ENCODE peak calls at places on chromosomes 6 and 20, in five cellular contexts. B is activated T-helper 1 cell treated with anti-CD3 and anti-CD28 coated beads, Interleukin-2, amount 50 U/mL, for 16 hours; U is stimulated activated naive CD4-positive, alpha-beta T cell; I is amniotic stem cell; V is stimulated activated CD4-positive, alpha-beta T cell treated with anti-CD3 and anti-CD28 coated beads, Interleukin-15, amount 100 ng/mL, for 1 hour. Z is an unnamed sample.
A peak's percentile ranks its signal among the peaks of the same experiment; 100 is the strongest.

GRCh38 chr6:15893556-15894253 is 230.9 kb upstream of the DTNBP1 start:
- DNase-seq in B (no peak), U (no peak), I (no peak), V (no peak), Z (no peak)

GRCh38 chr6:130411481-130411880 is 45.7 kb downstream of the TMEM200A start:
- DNase-seq in B (no peak), U (no peak), I (no peak), V (no peak), Z (no peak)

GRCh38 chr6:43434001-43434400 is 6.7 kb downstream of the ABCC10 start:
- DNase-seq in B (no peak), U (no peak), I (no peak), V (no peak), Z (no peak)

GRCh38 chr20:44622501-44623270 is 28.8 kb downstream of the ADA start:
- DNase-seq in B (no peak), U (no peak), I (no peak), V (no peak), Z (no peak)

GRCh38 chr6:24126586-24127192 is 674 bp downstream of the NRSN1 start:
- DNase-seq in B (no peak), U (no peak), I (peak; percentile 51), V (no peak), Z (no peak)

GRCh38 chr6:73264446-73264845 is 1.4 kb upstream of the KHDC1 start:
- DNase-seq in B (no peak), U (no peak), I (no peak), V (no peak), Z (no peak)

GRCh38 chr6:169008641-169009040 is 245.0 kb downstream of the THBS2 start:
- DNase-seq in B (no peak), U (no peak), I (no peak), V (no peak), Z (no peak)

GRCh38 chr6:110528051-110528929 is 51.9 kb upstream of the SLC22A16 start:
- DNase-seq in B (no peak), U (no peak), I (peak; percentile 68), V (no peak), Z (no peak)

Z was measured in AG04450.